ENCODE peak calls at places on chromosomes 12 and 14, in seven cellular contexts. X is upper lobe of right lung; Q is IMR-90; Y is cardiac fibroblast; Z is fibroblast of lung; H is CD4-positive, alpha-beta T cell; U is foreskin fibroblast. O is an unnamed sample.

GRCh38 chr14:105502446-105503295 is 11.6 kb downstream of the TEDC1 start:
- DNase-seq in X (peak), Q (no peak), Y (no peak), Z (no peak), H (no peak), U (no peak), O (peak)

GRCh38 chr14:50531595-50532501 is 521 bp downstream of the MAP4K5 start:
- DNase-seq in X (peak), Q (peak), Y (peak), Z (peak), H (peak), U (no peak), O (peak)

GRCh38 chr14:81221579-81222102 is 882 bp upstream of the GTF2A1 start:
- DNase-seq in X (no peak), Q (peak), Y (no peak), Z (no peak), H (no peak), U (peak), O (no peak)

GRCh38 chr14:52875707-52876106 is 75.1 kb downstream of the FERMT2 start:
- DNase-seq in X (no peak), Q (no peak), Y (peak), Z (no peak), H (no peak), U (no peak), O (no peak)

GRCh38 chr12:62760779-62761178 is 174.2 kb downstream of the PPM1H start:
- DNase-seq in X (no peak), Q (peak), Y (peak), Z (peak), H (no peak), U (no peak), O (no peak)

GRCh38 chr12:53886996-53887395 is 51.6 kb upstream of the HOXC13 start:
- DNase-seq in X (no peak), Q (no peak), Y (no peak), Z (no peak), H (no peak), U (no peak), O (no peak)

GRCh38 chr12:53538209-53538689 is 31.0 kb upstream of the NPFF start:
- DNase-seq in X (no peak), Q (peak), Y (peak), Z (peak), H (no peak), U (peak), O (no peak)

GRCh38 chr12:129771238-129771637 is 132.6 kb downstream of the TMEM132D start:
- DNase-seq in X (no peak), Q (no peak), Y (no peak), Z (no peak), H (no peak), U (no peak), O (no peak)

GRCh38 chr14:102594514-102595175 is 2.2 kb downstream of the RCOR1 start:
- DNase-seq in X (no peak), Q (peak), Y (peak), Z (peak), H (peak), U (peak), O (no peak)

GRCh38 chr14:22432348-22432976 is 156.6 kb downstream of the DAD1 start:
- DNase-seq in X (no peak), Q (peak), Y (peak), Z (peak), H (no peak), U (peak), O (no peak)

GRCh38 chr12:119204137-119204536 is 25.4 kb downstream of the HSPB8 start:
- DNase-seq in X (no peak), Q (no peak), Y (no peak), Z (no peak), H (no peak), U (no peak), O (no peak)

GRCh38 chr12:659090-659683 is 4.1 kb downstream of the NINJ2 start:
- DNase-seq in X (no peak), Q (no peak), Y (no peak), Z (no peak), H (no peak), U (no peak), O (no peak)

GRCh38 chr14:105060751-105061427 is 4.3 kb downstream of the GPR132 start:
- DNase-seq in X (peak), Q (no peak), Y (no peak), Z (no peak), H (peak), U (no peak), O (no peak)

DNA sequence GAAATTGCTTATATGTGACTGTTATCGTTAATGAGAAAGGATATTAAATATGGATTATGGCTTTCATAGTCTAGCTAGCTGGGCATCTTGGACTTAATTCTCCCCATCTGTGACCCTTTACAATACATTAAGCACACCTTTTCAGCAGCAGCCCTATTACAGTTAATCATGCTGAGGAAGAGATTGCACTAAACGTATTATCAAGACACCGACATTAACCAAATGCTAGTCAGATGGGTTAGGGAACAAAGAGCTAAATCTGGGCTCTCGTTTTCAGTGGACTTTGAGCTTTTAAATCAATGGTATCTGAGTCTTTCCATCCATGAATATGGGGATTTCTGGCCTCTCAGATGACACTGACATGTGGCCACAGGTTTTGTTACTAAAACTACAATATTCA is 447.5 kb upstream of the DCN start:
- DNase-seq in X (no peak), Q (no peak), Y (no peak), Z (no peak), H (no peak), U (no peak), O (no peak)
- TF ChIP-seq CTCF in X (no peak), Q (no peak), Y (no peak), Z (no peak), H (no peak), U (no peak), O (no peak)

GRCh38 chr14:63766616-63767015 is 38.8 kb upstream of the SGPP1 start:
- DNase-seq in X (no peak), Q (no peak), Y (no peak), Z (no peak), H (no peak), U (no peak), O (no peak)

GRCh38 chr14:63764620-63765139 is 36.8 kb upstream of the SGPP1 start:
- DNase-seq in X (no peak), Q (no peak), Y (no peak), Z (no peak), H (no peak), U (no peak), O (no peak)

GRCh38 chr14:63773504-63773903 is 45.6 kb upstream of the SGPP1 start:
- DNase-seq in X (no peak), Q (no peak), Y (no peak), Z (no peak), H (no peak), U (no peak), O (no peak)

GRCh38 chr14:63770187-63770807 is 42.4 kb upstream of the SGPP1 start:
- DNase-seq in X (no peak), Q (peak), Y (peak), Z (peak), H (peak), U (peak), O (no peak)
- TF ChIP-seq CTCF in X (peak), Q (peak), Y (peak), Z (peak), H (peak), U (peak), O (peak)

DNA sequence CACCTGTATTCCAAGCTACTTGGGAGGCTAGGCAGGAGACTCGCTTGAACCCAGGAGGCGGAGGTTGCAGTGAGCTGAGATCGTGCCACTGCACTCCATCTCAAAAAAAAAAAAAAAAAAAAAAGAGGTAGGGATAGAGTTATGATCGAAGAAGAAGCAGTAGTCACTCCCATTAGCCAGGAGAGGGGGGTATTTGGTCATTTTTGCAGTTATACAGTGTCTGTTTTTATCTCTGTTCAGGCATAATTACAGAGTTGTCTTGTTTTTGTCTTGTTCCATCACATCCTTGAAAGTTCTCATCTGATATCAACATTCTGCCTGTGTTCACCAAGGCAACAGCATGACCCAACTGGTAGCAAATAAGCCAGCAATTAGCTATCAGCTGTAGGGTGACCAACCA is 98.5 kb upstream of the TMPO start:
- DNase-seq in X (no peak), Q (peak), Y (peak), Z (peak), H (no peak), U (no peak), O (no peak)
- TF ChIP-seq CTCF in X (peak), Q (peak), Y (peak), Z (peak), H (no peak), U (peak), O (peak)

GRCh38 chr14:77022219-77022852 is 6.2 kb downstream of the IRF2BPL start:
- DNase-seq in X (no peak), Q (no peak), Y (no peak), Z (no peak), H (no peak), U (no peak), O (no peak)

GRCh38 chr14:77026166-77026929 is 2.2 kb downstream of the IRF2BPL start:
- DNase-seq in X (peak), Q (peak), Y (peak), Z (peak), H (no peak), U (no peak), O (peak)

GRCh38 chr14:77024171-77024627 is 4.3 kb downstream of the IRF2BPL start:
- DNase-seq in X (no peak), Q (peak), Y (peak), Z (peak), H (peak), U (no peak), O (no peak)

GRCh38 chr14:77025744-77026165 is 2.8 kb downstream of the IRF2BPL start:
- DNase-seq in X (peak), Q (no peak), Y (peak), Z (no peak), H (no peak), U (no peak), O (no peak)

DNA sequence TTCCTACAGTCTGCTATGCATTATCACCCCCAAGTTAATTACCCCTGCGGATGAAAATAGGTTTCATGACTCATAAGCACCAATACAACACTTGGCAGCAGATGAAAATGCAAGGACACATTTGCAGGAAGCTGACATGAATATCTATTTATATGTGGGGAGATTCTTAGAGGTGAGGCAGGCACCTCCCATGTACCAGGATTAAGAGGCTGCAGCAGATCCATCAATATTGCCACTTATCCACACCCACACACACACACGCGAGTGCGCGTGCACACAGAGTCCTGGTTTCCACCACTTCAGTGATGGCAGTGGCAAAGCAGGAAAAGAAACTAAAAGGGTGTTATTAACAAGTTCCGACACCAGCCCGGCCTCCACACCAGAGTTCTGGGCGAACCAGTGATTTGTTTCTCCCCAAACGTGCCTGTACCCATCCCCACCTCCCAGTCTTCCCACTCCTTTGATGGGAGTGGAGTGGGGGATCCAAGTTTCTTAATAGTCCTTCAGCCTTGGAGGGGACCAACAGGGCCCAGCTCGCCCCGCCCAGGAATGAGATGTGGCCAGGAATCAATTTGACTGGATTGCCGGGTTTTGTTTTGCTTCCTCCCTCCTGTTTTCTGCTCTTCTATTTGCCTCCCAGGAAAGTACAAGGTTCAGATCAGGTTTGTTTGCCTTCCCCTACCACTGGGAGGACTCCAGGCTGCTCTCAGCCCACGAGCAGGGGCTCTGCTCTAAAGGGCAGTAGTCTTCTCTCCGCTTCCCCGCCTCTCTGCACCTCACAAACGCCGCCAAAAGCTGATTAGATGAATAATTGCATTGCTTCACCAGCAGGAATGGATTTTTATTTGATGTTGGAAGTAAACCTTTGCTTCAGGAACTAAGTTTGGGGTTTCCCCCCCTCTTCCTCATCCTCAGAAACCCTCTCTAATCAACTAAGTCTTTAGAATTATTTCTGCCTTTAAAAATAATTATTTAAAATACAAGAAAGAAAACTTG is 5.2 kb downstream of the IRF2BPL start:
- DNase-seq in X (no peak), Q (peak), Y (peak), Z (peak), H (no peak), U (no peak), O (no peak)
- TF ChIP-seq CTCF in X (no peak), Q (peak), Y (no peak), Z (peak), H (no peak), U (peak), O (peak)

O was measured in chondrocyte.